ENCODE peak calls at places on chromosome 2, in eight cellular contexts. I is DND-41; H is stomach; O is breast epithelium; U is PC-9; T is CD4-positive, CD25-positive, alpha-beta regulatory T cell; L is kidney; A is AG04450. C is an unnamed sample.

GRCh38 chr2:202721621-202722020 is 86.9 kb downstream of the FAM117B start:
- DNase-seq in I (no peak), H (no peak), O (no peak), U (no peak), T (no peak), L (no peak), A (peak; percentile 43), C (peak; percentile 54)

GRCh38 chr2:100742884-100743283 is 77.1 kb upstream of the NPAS2 start:
- DNase-seq in I (no peak), H (no peak), O (no peak), U (no peak), T (no peak), L (no peak), A (peak; percentile 92), C (no peak)

GRCh38 chr2:141498561-141498960 is 632.3 kb downstream of the LRP1B start:
- DNase-seq in I (no peak), H (no peak), O (no peak), U (no peak), T (no peak), L (no peak), A (no peak), C (no peak)

GRCh38 chr2:227163445-227163997 is 484 bp downstream of the COL4A4 start:
- DNase-seq in I (no peak), H (peak; percentile 31), O (no peak), U (no peak), T (no peak), L (peak; percentile 79), A (no peak), C (peak; percentile 69)

GRCh38 chr2:119011162-119011909 is 69.3 kb downstream of the MARCO start:
- DNase-seq in I (no peak), H (peak; percentile 49), O (no peak), U (no peak), T (no peak), L (peak; percentile 84), A (no peak), C (peak; percentile 12)

GRCh38 chr2:127546797-127547196 is 11.3 kb downstream of the MYO7B start:
- DNase-seq in I (no peak), H (no peak), O (no peak), U (no peak), T (no peak), L (no peak), A (no peak), C (no peak)

GRCh38 chr2:46978696-46979095 is 63.1 kb upstream of the MCFD2 start:
- DNase-seq in I (no peak), H (no peak), O (no peak), U (no peak), T (peak; percentile 78), L (no peak), A (no peak), C (no peak)

GRCh38 chr2:98378901-98379300 is 32.6 kb downstream of the CNGA3 start:
- DNase-seq in I (no peak), H (no peak), O (no peak), U (peak; percentile 68), T (no peak), L (no peak), A (no peak), C (peak; percentile 83)

GRCh38 chr2:18630101-18630500 is 40.7 kb upstream of the NT5C1B start:
- DNase-seq in I (no peak), H (no peak), O (no peak), U (peak; percentile 74), T (no peak), L (no peak), A (no peak), C (no peak)

GRCh38 chr2:237585590-237586221 is 4.8 kb downstream of the RAB17 start:
- DNase-seq in I (no peak), H (no peak), O (no peak), U (no peak), T (no peak), L (peak; percentile 43), A (no peak), C (no peak)

GRCh38 chr2:72917138-72917874 is at the start of gene EMX1:
- DNase-seq in I (no peak), H (peak; percentile 83), O (no peak), U (peak; percentile 56), T (peak; percentile 47), L (peak; percentile 87), A (no peak), C (peak; percentile 73)

GRCh38 chr2:20537423-20538307 is 90.8 kb downstream of the RHOB start:
- DNase-seq in I (no peak), H (no peak), O (no peak), U (peak; percentile 34), T (no peak), L (no peak), A (no peak), C (no peak)

GRCh38 chr2:20534913-20535801 is 88.3 kb downstream of the RHOB start:
- DNase-seq in I (no peak), H (no peak), O (no peak), U (no peak), T (no peak), L (no peak), A (no peak), C (no peak)

GRCh38 chr2:20539133-20539719 is 92.4 kb downstream of the RHOB start:
- DNase-seq in I (no peak), H (no peak), O (no peak), U (peak; percentile 34), T (no peak), L (no peak), A (no peak), C (no peak)

GRCh38 chr2:20538308-20539132 is 91.6 kb downstream of the RHOB start:
- DNase-seq in I (no peak), H (no peak), O (no peak), U (no peak), T (no peak), L (no peak), A (no peak), C (no peak)

DNA sequence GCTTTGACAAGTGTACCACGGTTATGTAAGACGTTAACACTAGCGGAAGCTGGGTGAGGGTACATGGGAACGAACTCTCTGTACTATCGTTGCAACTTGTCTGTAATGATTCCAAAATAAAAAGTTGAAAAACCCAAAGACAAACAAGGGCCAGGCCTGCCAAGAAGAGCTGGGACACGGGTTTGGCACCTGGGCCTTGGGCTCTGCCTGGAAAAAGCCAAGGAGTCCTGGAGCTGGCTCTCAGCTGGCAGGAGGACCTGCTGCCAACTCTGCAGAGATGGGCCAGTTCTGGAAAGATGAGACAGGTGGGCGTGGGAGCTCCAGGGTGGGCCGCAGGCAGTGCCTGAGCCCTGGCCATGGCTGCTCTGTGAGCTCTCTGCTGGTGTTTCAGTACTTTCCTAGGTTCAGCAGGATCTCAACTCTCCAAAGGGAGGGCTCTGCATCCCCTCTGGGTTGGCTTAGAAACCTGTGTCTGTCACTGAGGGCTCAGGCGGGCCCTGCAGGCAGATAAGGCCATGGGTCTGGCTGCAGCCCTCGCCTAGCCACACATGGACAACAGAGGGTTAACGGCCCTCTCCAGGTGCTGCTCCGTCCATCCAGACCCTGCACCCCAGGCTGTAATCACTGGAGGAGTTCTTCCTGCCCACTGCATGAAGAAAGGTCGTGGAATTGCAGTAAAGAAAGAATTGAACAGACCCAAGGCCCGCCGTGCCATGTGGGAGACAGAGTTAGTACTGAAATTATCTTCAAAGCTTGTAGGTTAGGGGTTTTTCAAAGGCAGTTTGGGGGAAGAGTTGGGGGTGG is 89.9 kb downstream of the RHOB start:
- DNase-seq in I (no peak), H (peak; percentile 83), O (no peak), U (no peak), T (no peak), L (no peak), A (no peak), C (no peak)
- H3K27ac ChIP-seq in I (no peak overlapping the region), H (peak overlapping the region; percentile 39), O (peak overlapping the region; percentile 52), U (no peak overlapping the region), T (no peak overlapping the region), L (peak overlapping the region; percentile 69), A (no peak overlapping the region), C (no peak overlapping the region)

GRCh38 chr2:69185807-69186206 is 172.8 kb downstream of the ANTXR1 start:
- DNase-seq in I (no peak), H (no peak), O (no peak), U (no peak), T (no peak), L (no peak), A (no peak), C (no peak)
- H3K27ac ChIP-seq in I (no peak overlapping the region), H (no peak overlapping the region), O (no peak overlapping the region), U (no peak overlapping the region), T (no peak overlapping the region), L (no peak overlapping the region), A (no peak overlapping the region), C (no peak overlapping the region)

DNA sequence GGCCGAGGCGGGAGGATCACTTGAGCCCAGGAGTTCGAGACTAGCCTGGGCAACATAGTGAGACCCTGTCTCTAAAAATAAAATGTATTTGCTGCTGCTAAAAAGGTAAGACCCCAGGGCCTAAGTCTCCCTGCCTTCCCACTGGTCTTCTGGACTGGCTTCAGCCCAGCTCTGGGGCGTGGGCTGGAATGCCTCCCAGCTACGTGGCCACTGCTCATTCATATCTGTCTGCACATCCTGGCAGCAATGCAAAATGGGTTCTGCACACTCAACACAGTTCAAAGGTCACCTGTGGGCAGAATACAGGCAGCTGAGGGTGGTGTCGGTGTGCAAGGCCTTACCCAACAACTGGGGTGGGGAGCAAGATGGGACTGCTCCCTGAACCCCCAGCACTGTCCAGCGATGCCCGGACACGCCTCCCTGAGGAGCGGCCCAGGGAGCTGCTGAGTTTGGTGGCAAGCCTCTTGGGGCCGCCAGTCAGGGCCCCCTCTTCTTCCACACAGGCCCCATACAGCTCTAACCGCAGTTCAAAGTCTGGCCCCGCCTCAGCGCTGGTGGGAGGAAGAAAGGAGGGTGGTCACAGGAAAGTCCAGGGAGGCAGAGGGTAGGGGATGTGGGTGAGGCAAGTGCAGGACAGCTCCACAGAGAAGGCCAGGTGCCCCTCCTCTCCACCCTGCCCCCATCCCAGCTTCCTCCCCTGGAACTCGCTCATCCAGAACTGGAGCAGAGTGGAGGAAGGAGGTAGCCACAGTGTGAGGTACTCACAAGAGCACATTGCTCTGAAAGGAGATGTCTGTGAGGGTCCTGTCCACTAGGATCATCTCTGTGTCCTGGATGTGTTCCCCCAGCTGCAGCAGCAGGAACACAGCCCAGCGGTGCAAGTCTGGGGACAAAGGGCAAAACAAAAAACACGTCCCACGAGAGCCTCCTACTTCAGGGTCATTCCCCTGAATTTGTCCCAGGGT is 8.2 kb downstream of the WDR54 start:
- DNase-seq in I (no peak), H (no peak), O (no peak), U (no peak), T (no peak), L (no peak), A (no peak), C (no peak)
- H3K27ac ChIP-seq in I (no peak overlapping the region), H (no peak overlapping the region), O (no peak overlapping the region), U (no peak overlapping the region), T (no peak overlapping the region), L (no peak overlapping the region), A (no peak overlapping the region), C (no peak overlapping the region)

GRCh38 chr2:40516604-40517003 is 64.7 kb upstream of the SLC8A1 start:
- DNase-seq in I (no peak), H (no peak), O (no peak), U (no peak), T (no peak), L (no peak), A (no peak), C (no peak)
- H3K27ac ChIP-seq in I (no peak overlapping the region), H (no peak overlapping the region), O (no peak overlapping the region), U (no peak overlapping the region), T (no peak overlapping the region), L (no peak overlapping the region), A (no peak overlapping the region), C (no peak overlapping the region)

GRCh38 chr2:186842373-186842772 is 6.6 kb downstream of the ZSWIM2 start:
- DNase-seq in I (no peak), H (no peak), O (no peak), U (no peak), T (no peak), L (no peak), A (no peak), C (no peak)
- H3K27ac ChIP-seq in I (no peak overlapping the region), H (no peak overlapping the region), O (no peak overlapping the region), U (no peak overlapping the region), T (no peak overlapping the region), L (no peak overlapping the region), A (no peak overlapping the region), C (no peak overlapping the region)

C was measured in thyroid gland.